ENCODE peak calls at places on chromosomes 2 and 18, in eight cellular contexts. Y is stimulated activated naive CD8-positive, alpha-beta T cell treated with anti-CD3 and anti-CD28 coated beads, Interleukin-15, Interleukin-2, amounts not matched to agents 100 U/mL and 50 U/mL, for 24 hours; Z is LHCN-M2; B is T follicular helper cell; P is iPS-NIHi11; O is neural crest cell; K is posterior cingulate gyrus; N is T-helper 17 cell. X is an unnamed sample.

GRCh38 chr18:22844184-22844583 is 88.9 kb upstream of the RBBP8 start:
- DNase-seq in P (no peak), K (no peak), O (no peak), B (no peak), Y (no peak), N (no peak), Z (no peak), X (no peak)

GRCh38 chr18:54690198-54690597 is 99.2 kb downstream of the DYNAP start:
- DNase-seq in K (no peak), O (no peak), Z (no peak), Y (no peak), N (no peak), B (no peak), P (no peak), X (no peak)

GRCh38 chr2:79887747-79888374 is 375.0 kb downstream of the CTNNA2 start:
- DNase-seq in O (peak; percentile 43), N (no peak), K (no peak), B (no peak), Z (peak; percentile 42), P (peak; percentile 37), Y (peak; percentile 7), X (no peak)

GRCh38 chr2:1968222-1968987 is 224.1 kb upstream of the PXDN start:
- DNase-seq in K (peak; percentile 52), O (no peak), P (no peak), N (no peak), Y (no peak), Z (no peak), B (no peak), X (no peak)

GRCh38 chr2:232628466-232629200 is 4.8 kb upstream of the EFHD1 start:
- DNase-seq in P (no peak), O (no peak), B (no peak), Y (no peak), K (peak; percentile 92), N (no peak), Z (no peak), X (no peak)

GRCh38 chr18:34494359-34494696 is 215.8 kb upstream of the DTNA start:
- DNase-seq in N (no peak), O (no peak), K (peak; percentile 78), Y (no peak), B (no peak), Z (no peak), P (no peak), X (no peak)

GRCh38 chr18:77054606-77055428 is 77.8 kb downstream of the MBP start:
- DNase-seq in B (peak; percentile 67), P (peak; percentile 79), Z (peak; percentile 84), O (peak; percentile 54), N (peak; percentile 60), Y (peak; percentile 82), K (peak; percentile 97), X (peak; percentile 71)

GRCh38 chr2:168758970-168759820 is 43.2 kb upstream of the NOSTRIN start:
- DNase-seq in K (no peak), O (no peak), Z (peak; percentile 55), P (peak; percentile 53), B (no peak), N (no peak), Y (no peak), X (no peak)

GRCh38 chr2:116109471-116109870 is 1667.0 kb downstream of the DPP10 start:
- DNase-seq in B (no peak), Y (no peak), N (no peak), K (no peak), P (no peak), O (no peak), Z (no peak), X (no peak)

GRCh38 chr18:7609617-7610016 is 42.5 kb downstream of the PTPRM start:
- DNase-seq in B (no peak), O (no peak), N (no peak), K (no peak), P (no peak), Z (no peak), Y (no peak), X (no peak)

GRCh38 chr2:185738679-185739472 is at the start of gene FSIP2:
- DNase-seq in K (peak; percentile 76), Z (peak; percentile 65), N (no peak), Y (peak; percentile 59), B (no peak), O (peak; percentile 88), P (peak; percentile 90), X (no peak)